ENCODE peak calls at places on chromosomes 2 and 18, in seven cellular contexts. T, Q, S, K, X, V and E are unnamed samples.
A peak's percentile ranks its signal among the peaks of the same experiment; 100 is the strongest.

GRCh38 chr2:5539281-5540211 is 152.6 kb upstream of the SOX11 start:
- DNase-seq in T (no peak), Q (no peak), S (peak; percentile 7), K (no peak), X (no peak), V (no peak), E (no peak)

GRCh38 chr18:59300676-59301285 is 17.7 kb downstream of the CPLX4 start:
- DNase-seq in T (no peak), Q (no peak), S (no peak), K (no peak), X (no peak), V (no peak), E (no peak)

GRCh38 chr2:191885650-191886049 is 38.8 kb upstream of the CAVIN2 start:
- DNase-seq in T (no peak), Q (no peak), S (no peak), K (no peak), X (no peak), V (no peak), E (no peak)

GRCh38 chr2:165474621-165475269 is 5.2 kb downstream of the CSRNP3 start:
- DNase-seq in T (no peak), Q (no peak), S (no peak), K (no peak), X (no peak), V (no peak), E (no peak)

GRCh38 chr2:84963692-84964405 is 7.1 kb upstream of the KCMF1 start:
- DNase-seq in T (no peak), Q (no peak), S (no peak), K (peak; percentile 96), X (no peak), V (no peak), E (no peak)

GRCh38 chr2:9235388-9236344 is 29.1 kb downstream of the ASAP2 start:
- DNase-seq in T (no peak), Q (peak; percentile 57), S (no peak), K (peak; percentile 94), X (no peak), V (no peak), E (no peak)

GRCh38 chr2:18701546-18701945 is 112.2 kb upstream of the NT5C1B start:
- DNase-seq in T (no peak), Q (no peak), S (no peak), K (peak; percentile 2), X (no peak), V (no peak), E (no peak)

GRCh38 chr2:170816499-170817246 is at the start of gene GAD1:
- DNase-seq in T (peak; percentile 44), Q (peak; percentile 89), S (peak; percentile 84), K (peak; percentile 77), X (no peak), V (no peak), E (peak; percentile 76)

GRCh38 chr2:229408356-229408755 is 137.3 kb upstream of the PID1 start:
- DNase-seq in T (no peak), Q (peak; percentile 61), S (no peak), K (peak; percentile 93), X (no peak), V (no peak), E (no peak)

GRCh38 chr2:28325173-28325566 is 67.5 kb upstream of the FOSL2 start:
- DNase-seq in T (no peak), Q (no peak), S (no peak), K (no peak), X (no peak), V (no peak), E (no peak)

GRCh38 chr2:28801726-28802125 is 8.9 kb upstream of the SPDYA start:
- DNase-seq in T (no peak), Q (no peak), S (no peak), K (peak; percentile 64), X (no peak), V (no peak), E (no peak)

GRCh38 chr18:2406544-2406943 is 164.8 kb downstream of the METTL4 start:
- DNase-seq in T (no peak), Q (no peak), S (no peak), K (peak; percentile 92), X (no peak), V (no peak), E (no peak)

GRCh38 chr2:225020157-225020864 is 22.0 kb downstream of the DOCK10 start:
- DNase-seq in T (no peak), Q (no peak), S (no peak), K (peak; percentile 45), X (no peak), V (no peak), E (no peak)

GRCh38 chr2:9191044-9191481 is 15.5 kb upstream of the ASAP2 start:
- DNase-seq in T (no peak), Q (peak; percentile 98), S (peak; percentile 44), K (peak; percentile 97), X (no peak), V (no peak), E (peak; percentile 44)

GRCh38 chr2:80007722-80008503 is 296.6 kb downstream of the LRRTM1 start:
- DNase-seq in T (no peak), Q (no peak), S (no peak), K (no peak), X (no peak), V (no peak), E (no peak)

GRCh38 chr2:134379293-134379692 is 125.4 kb downstream of the MGAT5 start:
- DNase-seq in T (no peak), Q (no peak), S (no peak), K (no peak), X (no peak), V (no peak), E (no peak)

GRCh38 chr2:28095622-28096021 is 205.1 kb downstream of the BABAM2 start:
- DNase-seq in T (no peak), Q (no peak), S (no peak), K (no peak), X (no peak), V (no peak), E (no peak)

GRCh38 chr18:58103339-58103930 is 59.4 kb downstream of the NEDD4L start:
- DNase-seq in T (no peak), Q (no peak), S (no peak), K (no peak), X (no peak), V (no peak), E (no peak)

GRCh38 chr2:73290049-73290839 is 3.1 kb downstream of the EGR4 start:
- DNase-seq in T (peak; percentile 30), Q (no peak), S (peak; percentile 59), K (peak; percentile 32), X (peak; percentile 56), V (no peak), E (peak; percentile 61)

GRCh38 chr2:2263196-2263829 is 67.8 kb downstream of the MYT1L start:
- DNase-seq in T (no peak), Q (no peak), S (no peak), K (no peak), X (no peak), V (no peak), E (no peak)

GRCh38 chr2:73314441-73314840 is 21.1 kb upstream of the EGR4 start:
- DNase-seq in T (no peak), Q (no peak), S (no peak), K (no peak), X (no peak), V (no peak), E (no peak)

GRCh38 chr2:102397167-102397566 is 25.8 kb upstream of the IL18RAP start:
- DNase-seq in T (peak; percentile 47), Q (no peak), S (no peak), K (no peak), X (no peak), V (no peak), E (no peak)

GRCh38 chr18:48629730-48630324 is 91.0 kb downstream of the CTIF start:
- DNase-seq in T (no peak), Q (no peak), S (no peak), K (peak; percentile 100), X (no peak), V (no peak), E (no peak)

GRCh38 chr2:12076810-12077209 is 330.4 kb downstream of the LPIN1 start:
- DNase-seq in T (no peak), Q (no peak), S (no peak), K (no peak), X (no peak), V (no peak), E (no peak)

GRCh38 chr2:215874418-215874817 is 138.9 kb downstream of the MREG start:
- DNase-seq in T (no peak), Q (no peak), S (no peak), K (peak; percentile 26), X (no peak), V (no peak), E (no peak)

GRCh38 chr18:68454511-68455228 is 260.2 kb downstream of the TMX3 start:
- DNase-seq in T (no peak), Q (no peak), S (no peak), K (peak; percentile 87), X (no peak), V (no peak), E (no peak)

GRCh38 chr18:67359868-67360838 is 156.4 kb downstream of the DSEL start:
- DNase-seq in T (no peak), Q (peak; percentile 64), S (no peak), K (peak; percentile 93), X (no peak), V (no peak), E (no peak)

GRCh38 chr2:195202163-195202845 is 454.7 kb upstream of the SLC39A10 start:
- DNase-seq in T (no peak), Q (no peak), S (no peak), K (peak; percentile 8), X (peak; percentile 23), V (no peak), E (no peak)

GRCh38 chr2:62354771-62355550 is 151.0 kb downstream of the TMEM17 start:
- DNase-seq in T (no peak), Q (no peak), S (no peak), K (no peak), X (no peak), V (no peak), E (peak; percentile 32)

GRCh38 chr18:22466608-22467390 is 49.1 kb upstream of the CTAGE1 start:
- DNase-seq in T (no peak), Q (peak; percentile 62), S (no peak), K (peak; percentile 91), X (no peak), V (no peak), E (no peak)

GRCh38 chr2:12953596-12953995 is 236.9 kb downstream of the TRIB2 start:
- DNase-seq in T (no peak), Q (no peak), S (no peak), K (no peak), X (no peak), V (no peak), E (no peak)

GRCh38 chr2:239157766-239158165 is 243.1 kb downstream of the HDAC4 start:
- DNase-seq in T (no peak), Q (peak; percentile 38), S (peak; percentile 44), K (no peak), X (no peak), V (no peak), E (peak; percentile 82)

GRCh38 chr2:150876201-150877085 is 385.2 kb downstream of the RBM43 start:
- DNase-seq in T (no peak), Q (no peak), S (no peak), K (peak; percentile 23), X (no peak), V (no peak), E (no peak)

GRCh38 chr18:78297048-78297447 is 682.6 kb upstream of the SALL3 start:
- DNase-seq in T (no peak), Q (no peak), S (no peak), K (no peak), X (no peak), V (no peak), E (no peak)